ENCODE peak calls at places on chromosome 21, in seven cellular contexts. E is RKO; Y is SJSA1; Q is activated naive CD8-positive, alpha-beta T cell treated with anti-CD3 and anti-CD28 coated beads for 36 hours; C is iPS-NIHi11; U is BJ; D is kidney tubule cell. S is an unnamed sample.

GRCh38 chr21:26445440-26445839 is 127.6 kb downstream of the CYYR1 start:
- DNase-seq in E (no peak), Q (no peak), U (peak), Y (no peak), C (no peak), D (no peak), S (no peak)

GRCh38 chr21:43341349-43342163 is 85.4 kb downstream of the SIK1 start:
- DNase-seq in Q (no peak), C (no peak), U (no peak), Y (peak), D (peak), E (no peak), S (no peak)

GRCh38 chr21:33640697-33641338 is 723 bp downstream of the CRYZL1 start:
- DNase-seq in E (peak), Q (no peak), U (no peak), Y (no peak), D (peak), C (peak), S (no peak)

GRCh38 chr21:45790427-45790826 is 146.9 kb downstream of the PCBP3 start:
- DNase-seq in E (no peak), U (no peak), C (no peak), Q (no peak), D (no peak), Y (no peak), S (no peak)

GRCh38 chr21:45800339-45801080 is 157.0 kb downstream of the PCBP3 start:
- DNase-seq in U (no peak), Y (no peak), Q (no peak), D (no peak), C (no peak), E (no peak), S (no peak)

GRCh38 chr21:36866419-36866818 is 100.0 kb downstream of the HLCS start:
- DNase-seq in Y (no peak), D (no peak), E (no peak), U (no peak), C (no peak), Q (no peak), S (no peak)

GRCh38 chr21:42321231-42321630 is 6.0 kb upstream of the TFF3 start:
- DNase-seq in E (no peak), Q (no peak), C (no peak), U (no peak), Y (peak), D (no peak), S (no peak)

GRCh38 chr21:46320331-46320801 is 3.3 kb downstream of the C21orf58 start:
- DNase-seq in U (no peak), C (no peak), D (no peak), Q (no peak), E (no peak), Y (no peak), S (no peak)

GRCh38 chr21:26554365-26554764 is 18.7 kb downstream of the CYYR1 start:
- DNase-seq in Y (no peak), U (no peak), E (no peak), C (no peak), D (no peak), Q (no peak), S (no peak)

GRCh38 chr21:26845066-26845749 is at the start of gene ADAMTS1:
- DNase-seq in Y (peak), C (peak), Q (peak), D (peak), E (no peak), U (no peak), S (no peak)

GRCh38 chr21:38806942-38807284 is 1.2 kb downstream of the ETS2 start:
- DNase-seq in C (no peak), D (peak), E (peak), Q (no peak), Y (no peak), U (no peak), S (no peak)